ENCODE peak calls at places on chromosomes 2 and 18, in ten cellular contexts. One of them, this sample, is unnamed.

GRCh38 chr18:74635202-74635969 is 37.7 kb downstream of the ZNF407 start:
- DNase-seq in stimulated activated CD4-positive, alpha-beta T cell treated with anti-CD3 and anti-CD28 coated beads, Interleukin-1b, Interleukin-23, amount 100 ng/mL, for 24 hours: no peak
- DNase-seq in ovary: no peak
- DNase-seq in activated naive CD8-positive, alpha-beta T cell treated with anti-CD3 and anti-CD28 coated beads, Interleukin-2, amount 50 U/mL, for 24 hours: no peak
- DNase-seq in GM12892: no peak
- DNase-seq in GDM1: no peak
- DNase-seq in bronchial epithelial cell: no peak
- DNase-seq in EL: no peak
- DNase-seq in substantia nigra: no peak
- DNase-seq in activated CD4-positive, CD25-positive, alpha-beta regulatory T cell treated with anti-CD3 and anti-CD28 coated beads, Interleukin-2, amount 50 U/mL, for 72 hours: no peak
- DNase-seq in this sample: no peak

GRCh38 chr2:218260742-218261423 is at the start of gene GPBAR1:
- DNase-seq in substantia nigra: no peak
- DNase-seq in EL: no peak
- DNase-seq in activated CD4-positive, CD25-positive, alpha-beta regulatory T cell treated with anti-CD3 and anti-CD28 coated beads, Interleukin-2, amount 50 U/mL, for 72 hours: no peak
- DNase-seq in bronchial epithelial cell: no peak
- DNase-seq in GDM1: no peak
- DNase-seq in ovary: no peak
- DNase-seq in activated naive CD8-positive, alpha-beta T cell treated with anti-CD3 and anti-CD28 coated beads, Interleukin-2, amount 50 U/mL, for 24 hours: no peak
- DNase-seq in GM12892: no peak
- DNase-seq in stimulated activated CD4-positive, alpha-beta T cell treated with anti-CD3 and anti-CD28 coated beads, Interleukin-1b, Interleukin-23, amount 100 ng/mL, for 24 hours: no peak
- DNase-seq in this sample: no peak

GRCh38 chr18:79380816-79381806 is 14.6 kb upstream of the NFATC1 start:
- DNase-seq in activated naive CD8-positive, alpha-beta T cell treated with anti-CD3 and anti-CD28 coated beads, Interleukin-2, amount 50 U/mL, for 24 hours: peak
- DNase-seq in stimulated activated CD4-positive, alpha-beta T cell treated with anti-CD3 and anti-CD28 coated beads, Interleukin-1b, Interleukin-23, amount 100 ng/mL, for 24 hours: peak
- DNase-seq in bronchial epithelial cell: peak
- DNase-seq in EL: peak
- DNase-seq in activated CD4-positive, CD25-positive, alpha-beta regulatory T cell treated with anti-CD3 and anti-CD28 coated beads, Interleukin-2, amount 50 U/mL, for 72 hours: peak
- DNase-seq in GDM1: no peak
- DNase-seq in substantia nigra: no peak
- DNase-seq in ovary: peak
- DNase-seq in GM12892: peak
- DNase-seq in this sample: peak

GRCh38 chr2:191115391-191115790 is 35.4 kb downstream of the STAT4 start:
- DNase-seq in GDM1: no peak
- DNase-seq in stimulated activated CD4-positive, alpha-beta T cell treated with anti-CD3 and anti-CD28 coated beads, Interleukin-1b, Interleukin-23, amount 100 ng/mL, for 24 hours: peak
- DNase-seq in activated naive CD8-positive, alpha-beta T cell treated with anti-CD3 and anti-CD28 coated beads, Interleukin-2, amount 50 U/mL, for 24 hours: peak
- DNase-seq in bronchial epithelial cell: peak
- DNase-seq in substantia nigra: no peak
- DNase-seq in ovary: no peak
- DNase-seq in GM12892: no peak
- DNase-seq in EL: peak
- DNase-seq in activated CD4-positive, CD25-positive, alpha-beta regulatory T cell treated with anti-CD3 and anti-CD28 coated beads, Interleukin-2, amount 50 U/mL, for 72 hours: no peak
- DNase-seq in this sample: no peak

GRCh38 chr2:60819155-60819862 is 62.1 kb upstream of the REL start:
- DNase-seq in ovary: no peak
- DNase-seq in substantia nigra: no peak
- DNase-seq in EL: no peak
- DNase-seq in activated CD4-positive, CD25-positive, alpha-beta regulatory T cell treated with anti-CD3 and anti-CD28 coated beads, Interleukin-2, amount 50 U/mL, for 72 hours: peak
- DNase-seq in activated naive CD8-positive, alpha-beta T cell treated with anti-CD3 and anti-CD28 coated beads, Interleukin-2, amount 50 U/mL, for 24 hours: peak
- DNase-seq in GDM1: no peak
- DNase-seq in stimulated activated CD4-positive, alpha-beta T cell treated with anti-CD3 and anti-CD28 coated beads, Interleukin-1b, Interleukin-23, amount 100 ng/mL, for 24 hours: peak
- DNase-seq in bronchial epithelial cell: no peak
- DNase-seq in GM12892: no peak
- DNase-seq in this sample: no peak

GRCh38 chr2:166388488-166389070 is 12.8 kb upstream of the SCN9A start:
- DNase-seq in ovary: no peak
- DNase-seq in EL: no peak
- DNase-seq in activated naive CD8-positive, alpha-beta T cell treated with anti-CD3 and anti-CD28 coated beads, Interleukin-2, amount 50 U/mL, for 24 hours: no peak
- DNase-seq in substantia nigra: no peak
- DNase-seq in GM12892: no peak
- DNase-seq in stimulated activated CD4-positive, alpha-beta T cell treated with anti-CD3 and anti-CD28 coated beads, Interleukin-1b, Interleukin-23, amount 100 ng/mL, for 24 hours: no peak
- DNase-seq in GDM1: no peak
- DNase-seq in bronchial epithelial cell: no peak
- DNase-seq in activated CD4-positive, CD25-positive, alpha-beta regulatory T cell treated with anti-CD3 and anti-CD28 coated beads, Interleukin-2, amount 50 U/mL, for 72 hours: no peak
- DNase-seq in this sample: no peak

GRCh38 chr2:9752441-9753275 is 90.6 kb upstream of the TAF1B start:
- DNase-seq in GM12892: no peak
- DNase-seq in GDM1: no peak
- DNase-seq in activated naive CD8-positive, alpha-beta T cell treated with anti-CD3 and anti-CD28 coated beads, Interleukin-2, amount 50 U/mL, for 24 hours: peak
- DNase-seq in bronchial epithelial cell: peak
- DNase-seq in ovary: no peak
- DNase-seq in stimulated activated CD4-positive, alpha-beta T cell treated with anti-CD3 and anti-CD28 coated beads, Interleukin-1b, Interleukin-23, amount 100 ng/mL, for 24 hours: peak
- DNase-seq in activated CD4-positive, CD25-positive, alpha-beta regulatory T cell treated with anti-CD3 and anti-CD28 coated beads, Interleukin-2, amount 50 U/mL, for 72 hours: peak
- DNase-seq in substantia nigra: no peak
- DNase-seq in EL: peak
- DNase-seq in this sample: no peak

GRCh38 chr18:3584897-3585460 is 135.0 kb downstream of the TGIF1 start:
- DNase-seq in EL: no peak
- DNase-seq in GDM1: peak
- DNase-seq in activated CD4-positive, CD25-positive, alpha-beta regulatory T cell treated with anti-CD3 and anti-CD28 coated beads, Interleukin-2, amount 50 U/mL, for 72 hours: no peak
- DNase-seq in bronchial epithelial cell: peak
- DNase-seq in activated naive CD8-positive, alpha-beta T cell treated with anti-CD3 and anti-CD28 coated beads, Interleukin-2, amount 50 U/mL, for 24 hours: no peak
- DNase-seq in GM12892: no peak
- DNase-seq in substantia nigra: no peak
- DNase-seq in stimulated activated CD4-positive, alpha-beta T cell treated with anti-CD3 and anti-CD28 coated beads, Interleukin-1b, Interleukin-23, amount 100 ng/mL, for 24 hours: no peak
- DNase-seq in ovary: no peak
- DNase-seq in this sample: no peak

GRCh38 chr2:39623916-39624315 is 41.8 kb upstream of the TMEM178A start:
- DNase-seq in stimulated activated CD4-positive, alpha-beta T cell treated with anti-CD3 and anti-CD28 coated beads, Interleukin-1b, Interleukin-23, amount 100 ng/mL, for 24 hours: no peak
- DNase-seq in ovary: no peak
- DNase-seq in bronchial epithelial cell: no peak
- DNase-seq in substantia nigra: no peak
- DNase-seq in activated naive CD8-positive, alpha-beta T cell treated with anti-CD3 and anti-CD28 coated beads, Interleukin-2, amount 50 U/mL, for 24 hours: no peak
- DNase-seq in GDM1: no peak
- DNase-seq in GM12892: no peak
- DNase-seq in EL: no peak
- DNase-seq in activated CD4-positive, CD25-positive, alpha-beta regulatory T cell treated with anti-CD3 and anti-CD28 coated beads, Interleukin-2, amount 50 U/mL, for 72 hours: no peak
- DNase-seq in this sample: peak

GRCh38 chr2:240401781-240402551 is 33.5 kb upstream of the GPC1 start:
- DNase-seq in ovary: peak
- DNase-seq in substantia nigra: no peak
- DNase-seq in GM12892: no peak
- DNase-seq in activated CD4-positive, CD25-positive, alpha-beta regulatory T cell treated with anti-CD3 and anti-CD28 coated beads, Interleukin-2, amount 50 U/mL, for 72 hours: no peak
- DNase-seq in stimulated activated CD4-positive, alpha-beta T cell treated with anti-CD3 and anti-CD28 coated beads, Interleukin-1b, Interleukin-23, amount 100 ng/mL, for 24 hours: no peak
- DNase-seq in GDM1: no peak
- DNase-seq in bronchial epithelial cell: no peak
- DNase-seq in activated naive CD8-positive, alpha-beta T cell treated with anti-CD3 and anti-CD28 coated beads, Interleukin-2, amount 50 U/mL, for 24 hours: no peak
- DNase-seq in EL: no peak
- DNase-seq in this sample: no peak

GRCh38 chr18:69400976-69401474 is 337 bp downstream of the DOK6 start:
- DNase-seq in GM12892: peak
- DNase-seq in activated naive CD8-positive, alpha-beta T cell treated with anti-CD3 and anti-CD28 coated beads, Interleukin-2, amount 50 U/mL, for 24 hours: no peak
- DNase-seq in EL: peak
- DNase-seq in substantia nigra: no peak
- DNase-seq in stimulated activated CD4-positive, alpha-beta T cell treated with anti-CD3 and anti-CD28 coated beads, Interleukin-1b, Interleukin-23, amount 100 ng/mL, for 24 hours: no peak
- DNase-seq in bronchial epithelial cell: no peak
- DNase-seq in ovary: no peak
- DNase-seq in activated CD4-positive, CD25-positive, alpha-beta regulatory T cell treated with anti-CD3 and anti-CD28 coated beads, Interleukin-2, amount 50 U/mL, for 72 hours: no peak
- DNase-seq in GDM1: no peak
- DNase-seq in this sample: no peak

GRCh38 chr2:46036929-46037328 is 260.3 kb upstream of the EPAS1 start:
- DNase-seq in activated naive CD8-positive, alpha-beta T cell treated with anti-CD3 and anti-CD28 coated beads, Interleukin-2, amount 50 U/mL, for 24 hours: no peak
- DNase-seq in substantia nigra: no peak
- DNase-seq in EL: peak
- DNase-seq in bronchial epithelial cell: no peak
- DNase-seq in ovary: no peak
- DNase-seq in stimulated activated CD4-positive, alpha-beta T cell treated with anti-CD3 and anti-CD28 coated beads, Interleukin-1b, Interleukin-23, amount 100 ng/mL, for 24 hours: no peak
- DNase-seq in GDM1: no peak
- DNase-seq in activated CD4-positive, CD25-positive, alpha-beta regulatory T cell treated with anti-CD3 and anti-CD28 coated beads, Interleukin-2, amount 50 U/mL, for 72 hours: no peak
- DNase-seq in GM12892: no peak
- DNase-seq in this sample: no peak

GRCh38 chr18:37483984-37484892 is 81.4 kb downstream of the CELF4 start:
- DNase-seq in EL: no peak
- DNase-seq in stimulated activated CD4-positive, alpha-beta T cell treated with anti-CD3 and anti-CD28 coated beads, Interleukin-1b, Interleukin-23, amount 100 ng/mL, for 24 hours: no peak
- DNase-seq in substantia nigra: no peak
- DNase-seq in ovary: no peak
- DNase-seq in activated naive CD8-positive, alpha-beta T cell treated with anti-CD3 and anti-CD28 coated beads, Interleukin-2, amount 50 U/mL, for 24 hours: no peak
- DNase-seq in bronchial epithelial cell: no peak
- DNase-seq in GM12892: no peak
- DNase-seq in activated CD4-positive, CD25-positive, alpha-beta regulatory T cell treated with anti-CD3 and anti-CD28 coated beads, Interleukin-2, amount 50 U/mL, for 72 hours: no peak
- DNase-seq in GDM1: no peak
- DNase-seq in this sample: no peak

This sample was measured in midbrain.